ENCODE peak calls at places on chromosomes 4 and X, in ten cellular contexts. D is mammary epithelial cell; X is GM12878; T is neural progenitor cell; K is ovary; O is CD8-positive, alpha-beta memory T cell; G is GM23338; L is colonic mucosa; Q is upper lobe of right lung; B is aorta. M is an unnamed sample. For H3K27me3, the result is how much of the 10 kb centered on the place peaks cover.

GRCh38 chr4:46267866-46268265 is 122.1 kb downstream of the GABRA2 start:
- DNase-seq in D (no peak), X (no peak), T (no peak), K (no peak), O (no peak), G (no peak), L (no peak), Q (no peak), B (no peak), M (no peak)

GRCh38 chrX:40908026-40908425 is 172.7 kb upstream of the MED14 start:
- DNase-seq in D (no peak), X (no peak), T (no peak), K (no peak), O (no peak), G (no peak), L (no peak), Q (no peak), B (no peak), M (no peak)

GRCh38 chr4:3670521-3671519 is 95.4 kb upstream of the ADRA2C start:
- DNase-seq in D (no peak), X (no peak), T (no peak), K (peak), O (peak), G (no peak), L (no peak), Q (no peak), B (peak), M (no peak)

GRCh38 chr4:144178414-144178813 is 37.9 kb upstream of the GYPA start:
- DNase-seq in D (no peak), X (no peak), T (no peak), K (no peak), O (no peak), G (peak), L (no peak), Q (no peak), B (no peak), M (no peak)

GRCh38 chr4:109131559-109131958 is 170.9 kb downstream of the COL25A1 start:
- DNase-seq in D (no peak), X (no peak), T (no peak), K (no peak), O (no peak), G (no peak), L (no peak), Q (no peak), B (no peak), M (no peak)

GRCh38 chrX:13649823-13650222 is 3.1 kb upstream of the TCEANC start:
- DNase-seq in D (no peak), X (no peak), T (no peak), K (no peak), O (no peak), G (no peak), L (no peak), Q (no peak), B (no peak), M (no peak)

GRCh38 chr4:188578657-188579056 is 439.4 kb downstream of the TRIML1 start:
- DNase-seq in D (no peak), X (no peak), T (no peak), K (no peak), O (no peak), G (no peak), L (no peak), Q (no peak), B (no peak), M (no peak)

GRCh38 chr4:147970003-147970402 is 238.1 kb downstream of the ARHGAP10 start:
- DNase-seq in D (no peak), X (no peak), T (no peak), K (no peak), O (no peak), G (no peak), L (no peak), Q (no peak), B (no peak), M (no peak)

GRCh38 chrX:24561121-24561520 is 86.0 kb downstream of the PCYT1B start:
- DNase-seq in D (no peak), X (no peak), T (peak), K (no peak), O (no peak), G (peak), L (no peak), Q (no peak), B (no peak), M (no peak)

GRCh38 chrX:128106630-128107029 is 54.4 kb upstream of the ACTRT1 start:
- DNase-seq in D (no peak), X (no peak), T (peak), K (no peak), O (no peak), G (peak), L (no peak), Q (no peak), B (no peak), M (no peak)

GRCh38 chr4:164464313-164464712 is 289.6 kb upstream of the SMIM31 start:
- DNase-seq in D (no peak), X (no peak), T (no peak), K (no peak), O (no peak), G (no peak), L (no peak), Q (no peak), B (no peak), M (no peak)

GRCh38 chr4:1380368-1381151 is 25.7 kb downstream of the NKX1-1 start:
- DNase-seq in D (no peak), X (no peak), T (no peak), K (peak), O (peak), G (no peak), L (no peak), Q (peak), B (peak), M (no peak)

GRCh38 chrX:98480606-98481005 is 1596.9 kb downstream of the RPA4 start:
- DNase-seq in D (peak), X (no peak), T (no peak), K (no peak), O (no peak), G (no peak), L (no peak), Q (no peak), B (no peak), M (no peak)

GRCh38 chr4:82661601-82662000 is 99.8 kb upstream of the TMEM150C start:
- DNase-seq in D (no peak), X (no peak), T (no peak), K (no peak), O (no peak), G (no peak), L (no peak), Q (no peak), B (no peak), M (no peak)

GRCh38 chrX:633043-633654 is 2.6 kb downstream of the SHOX start:
- DNase-seq in D (no peak), X (no peak), T (peak), K (no peak), O (no peak), G (no peak), L (no peak), Q (no peak), B (no peak), M (no peak)
- H3K27me3 ChIP-seq in D (half or more), X (under half), T (half or more), K (under half), O (under half), G (half or more), L (half or more), Q (half or more), B (under half), M (under half)

GRCh38 chr4:6472008-6472386 is 417 bp downstream of the PPP2R2C start:
- DNase-seq in D (no peak), X (no peak), T (no peak), K (no peak), O (no peak), G (no peak), L (peak), Q (no peak), B (no peak), M (no peak)

GRCh38 chr4:6470502-6471302 is 1.7 kb downstream of the PPP2R2C start:
- DNase-seq in D (peak), X (no peak), T (peak), K (peak), O (no peak), G (peak), L (peak), Q (peak), B (peak), M (peak)

GRCh38 chr4:6469898-6470501 is 2.4 kb downstream of the PPP2R2C start:
- DNase-seq in D (no peak), X (no peak), T (no peak), K (no peak), O (no peak), G (no peak), L (peak), Q (no peak), B (no peak), M (no peak)

GRCh38 chr4:6472387-6473263 is at the start of gene PPP2R2C:
- DNase-seq in D (no peak), X (no peak), T (peak), K (no peak), O (no peak), G (peak), L (peak), Q (peak), B (no peak), M (no peak)

DNA sequence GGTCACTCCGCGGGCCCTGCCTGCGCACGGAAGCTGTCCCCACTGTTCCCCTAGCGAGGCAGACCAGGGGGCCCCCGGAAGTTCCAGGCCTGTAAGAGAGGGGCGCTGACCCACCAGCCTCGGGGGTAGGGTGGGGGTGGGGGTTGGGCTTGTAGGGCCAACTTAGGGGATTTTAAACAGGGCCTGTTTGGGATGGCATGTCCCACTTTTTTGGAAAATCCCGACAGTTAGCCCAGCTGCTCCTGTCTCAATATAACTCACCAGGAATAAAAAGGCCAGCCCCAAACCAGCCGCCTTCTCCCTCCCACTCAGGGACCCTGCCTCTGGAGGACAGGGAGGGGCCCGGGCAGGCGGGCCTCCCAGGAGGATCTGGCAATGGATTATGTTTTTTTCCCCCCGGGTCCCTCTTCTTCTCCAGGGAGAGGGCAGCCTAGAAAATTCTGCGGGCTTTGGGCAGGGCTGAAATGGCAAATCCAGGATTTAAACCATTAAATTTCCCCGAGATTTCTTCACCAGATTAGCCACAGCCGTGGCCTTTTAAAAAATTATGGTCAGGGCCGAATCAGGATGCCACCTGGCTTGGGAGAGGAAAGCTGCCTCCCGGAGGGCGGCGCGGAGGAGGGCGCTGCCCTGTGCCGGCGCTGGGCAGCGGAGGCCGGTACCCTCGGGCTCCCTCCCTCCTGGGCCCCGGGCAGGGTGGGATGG is 959 bp downstream of the PPP2R2C start:
- DNase-seq in D (no peak), X (no peak), T (peak), K (no peak), O (no peak), G (peak), L (no peak), Q (no peak), B (no peak), M (no peak)
- H3K27me3 ChIP-seq in D (under half), X (under half), T (half or more), K (under half), O (under half), G (half or more), L (under half), Q (half or more), B (under half), M (under half)

GRCh38 chrX:39157796-39158195 is 356.5 kb downstream of the MID1IP1 start:
- DNase-seq in D (no peak), X (no peak), T (no peak), K (no peak), O (no peak), G (no peak), L (no peak), Q (no peak), B (no peak), M (no peak)
- H3K27me3 ChIP-seq in D (under half), X (under half), T (under half), K (under half), O (under half), G (under half), L (under half), Q (under half), B (under half), M (under half)

DNA sequence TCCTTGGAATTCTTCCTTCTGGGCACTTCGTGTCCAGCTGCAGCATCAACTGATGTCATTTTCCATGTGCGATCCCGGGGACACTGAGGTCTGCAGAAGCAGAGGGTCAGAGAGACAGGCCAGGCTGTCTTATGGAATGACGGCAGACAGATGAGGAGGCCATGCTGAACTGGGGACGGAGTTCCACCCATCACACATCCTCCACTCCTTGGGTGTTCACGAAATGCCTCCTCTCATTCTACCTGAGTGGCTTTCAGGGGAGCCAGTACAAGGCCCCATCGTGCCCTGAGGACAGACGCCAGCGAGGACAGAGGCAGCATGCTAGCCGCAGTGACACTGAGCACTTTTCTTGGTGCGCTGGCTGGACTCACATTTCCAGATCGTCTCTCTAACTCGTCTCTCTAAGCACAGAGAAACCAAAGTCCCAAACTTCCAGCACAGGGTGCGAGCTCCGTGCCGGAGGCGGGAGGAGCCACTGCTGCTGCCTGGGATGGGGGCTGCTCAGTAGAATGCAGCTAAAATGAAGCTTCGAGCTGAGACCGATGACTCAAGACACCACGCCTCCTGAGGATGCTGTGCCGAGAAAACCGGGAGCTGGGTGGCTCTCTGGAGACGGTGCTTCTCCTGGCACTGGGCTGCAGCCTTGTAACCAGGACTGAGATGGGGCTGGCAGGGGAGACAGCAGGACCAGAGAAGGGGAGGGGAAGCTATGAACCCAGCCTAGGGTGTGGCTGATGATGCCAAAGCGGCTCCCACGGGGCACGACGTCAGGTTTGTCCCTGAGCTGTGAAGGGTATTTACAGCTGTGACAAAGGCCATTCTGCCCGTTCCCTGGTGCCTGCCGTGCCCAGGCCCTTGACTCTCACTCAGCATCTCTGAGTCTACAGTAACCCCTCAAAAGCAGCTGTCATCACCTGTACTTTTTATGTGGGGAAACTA is 8.2 kb downstream of the ABLIM2 start:
- DNase-seq in D (no peak), X (no peak), T (no peak), K (no peak), O (no peak), G (no peak), L (no peak), Q (no peak), B (no peak), M (no peak)
- H3K27me3 ChIP-seq in D (under half), X (under half), T (under half), K (under half), O (under half), G (under half), L (under half), Q (under half), B (under half), M (under half)

DNA sequence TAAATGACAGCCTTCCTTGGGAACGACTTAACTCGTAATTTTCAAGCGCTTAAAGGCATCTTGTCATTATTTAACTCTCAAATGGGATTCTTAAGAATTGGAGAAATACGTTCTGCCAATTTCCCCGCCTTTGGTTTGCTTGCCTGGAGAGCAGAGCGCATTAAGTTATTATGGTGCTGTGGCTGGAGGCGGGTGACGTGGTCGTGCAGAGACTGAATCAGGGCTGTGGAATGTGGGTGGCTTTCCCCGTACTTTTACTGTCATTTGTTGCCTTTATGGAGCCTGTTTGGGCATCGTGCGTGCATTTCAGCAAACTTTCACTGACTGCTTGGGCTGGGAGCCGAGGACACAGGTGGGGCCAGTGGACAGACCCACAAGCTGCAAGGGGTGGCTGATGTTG is 79.0 kb upstream of the PSAPL1 start:
- DNase-seq in D (no peak), X (no peak), T (no peak), K (no peak), O (no peak), G (no peak), L (no peak), Q (no peak), B (no peak), M (peak)
- H3K27me3 ChIP-seq in D (under half), X (under half), T (under half), K (under half), O (under half), G (under half), L (under half), Q (under half), B (under half), M (under half)

GRCh38 chrX:139187738-139188137 is 342.8 kb upstream of the F9 start:
- DNase-seq in D (no peak), X (no peak), T (no peak), K (no peak), O (no peak), G (no peak), L (no peak), Q (no peak), B (no peak), M (no peak)

GRCh38 chrX:139191746-139192385 is 338.7 kb upstream of the F9 start:
- DNase-seq in D (no peak), X (no peak), T (no peak), K (no peak), O (no peak), G (no peak), L (no peak), Q (no peak), B (no peak), M (no peak)

GRCh38 chrX:139194571-139195280 is 335.8 kb upstream of the F9 start:
- DNase-seq in D (peak), X (no peak), T (peak), K (no peak), O (no peak), G (peak), L (no peak), Q (peak), B (no peak), M (peak)

GRCh38 chrX:139196890-139197289 is 333.6 kb upstream of the F9 start:
- DNase-seq in D (no peak), X (no peak), T (no peak), K (no peak), O (no peak), G (no peak), L (no peak), Q (no peak), B (no peak), M (no peak)

GRCh38 chrX:139192386-139192961 is 338.1 kb upstream of the F9 start:
- DNase-seq in D (no peak), X (no peak), T (no peak), K (no peak), O (no peak), G (peak), L (no peak), Q (no peak), B (no peak), M (peak)
- H3K27me3 ChIP-seq in D (under half), X (under half), T (half or more), K (under half), O (under half), G (half or more), L (under half), Q (under half), B (under half), M (under half)

GRCh38 chr4:120008957-120009356 is 57.7 kb downstream of the MAD2L1 start:
- DNase-seq in D (no peak), X (no peak), T (no peak), K (no peak), O (no peak), G (no peak), L (no peak), Q (no peak), B (no peak), M (no peak)
- H3K27me3 ChIP-seq in D (under half), X (under half), T (under half), K (under half), O (under half), G (under half), L (under half), Q (under half), B (under half), M (under half)

GRCh38 chrX:87710580-87710979 is 193.0 kb downstream of the KLHL4 start:
- DNase-seq in D (no peak), X (no peak), T (no peak), K (no peak), O (no peak), G (no peak), L (no peak), Q (no peak), B (no peak), M (no peak)

GRCh38 chrX:87702795-87703194 is 185.2 kb downstream of the KLHL4 start:
- DNase-seq in D (no peak), X (no peak), T (no peak), K (no peak), O (no peak), G (no peak), L (no peak), Q (no peak), B (no peak), M (peak)

DNA sequence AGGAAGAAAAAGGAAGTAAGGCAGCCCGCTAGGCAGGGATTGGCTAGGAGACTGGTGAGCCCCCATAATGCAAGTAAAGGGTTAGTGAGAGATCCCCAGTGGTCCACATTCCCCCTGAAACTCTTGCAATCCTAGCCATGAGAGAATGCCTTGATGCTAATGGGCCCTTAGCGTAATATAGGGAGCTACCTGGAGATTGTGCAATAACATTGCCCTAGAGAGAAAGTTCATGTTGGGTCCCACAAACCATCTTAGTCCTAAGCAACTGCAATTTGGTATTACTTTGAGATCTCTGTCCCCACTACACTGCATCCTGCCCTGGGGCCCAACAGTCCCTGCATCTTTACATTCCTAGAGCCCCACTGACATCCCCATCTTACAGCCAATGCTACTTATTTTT is 188.5 kb downstream of the KLHL4 start:
- DNase-seq in D (no peak), X (no peak), T (no peak), K (no peak), O (no peak), G (no peak), L (no peak), Q (no peak), B (no peak), M (no peak)
- H3K27me3 ChIP-seq in D (under half), X (under half), T (under half), K (under half), O (under half), G (under half), L (under half), Q (under half), B (under half), M (under half)

GRCh38 chr4:6441202-6441582 is 31.2 kb downstream of the PPP2R2C start:
- DNase-seq in D (no peak), X (no peak), T (no peak), K (no peak), O (no peak), G (no peak), L (no peak), Q (peak), B (no peak), M (no peak)
- H3K27me3 ChIP-seq in D (under half), X (under half), T (under half), K (under half), O (under half), G (under half), L (under half), Q (under half), B (under half), M (under half)

M was measured in MG63.